ENCODE peak calls at places on chromosomes 6 and 20, in four cellular contexts. I, G, R and U are unnamed samples.

GRCh38 chr20:15179426-15180190 is 842.2 kb upstream of the FLRT3 start:
- DNase-seq in R (peak), I (no peak), G (peak), U (no peak)

GRCh38 chr20:57779401-57780003 is 69.7 kb upstream of the PMEPA1 start:
- DNase-seq in R (no peak), I (peak), G (no peak), U (peak)

GRCh38 chr20:48314925-48315592 is 512.7 kb downstream of the PREX1 start:
- DNase-seq in G (no peak), R (no peak), I (no peak), U (no peak)

GRCh38 chr20:9739991-9740390 is 98.9 kb downstream of the PAK5 start:
- DNase-seq in I (no peak), G (no peak), R (no peak), U (no peak)

GRCh38 chr6:137122612-137123011 is 50.8 kb downstream of the IL22RA2 start:
- DNase-seq in R (no peak), G (no peak), I (no peak), U (no peak)

GRCh38 chr6:33418690-33419291 is 884 bp upstream of the CUTA start:
- DNase-seq in G (no peak), I (no peak), R (no peak), U (peak)

GRCh38 chr20:34001378-34001777 is 7.7 kb downstream of the RALY start:
- DNase-seq in R (no peak), I (no peak), G (no peak), U (no peak)

GRCh38 chr6:36133912-36134311 is 3.6 kb downstream of the MAPK13 start:
- DNase-seq in R (no peak), I (no peak), G (no peak), U (no peak)